ENCODE peak calls at places on chromosomes 13 and 19, in seven cellular contexts. D is transverse colon, B is A549, C is K562, P is stomach, G is sigmoid colon, R is tibial nerve. K is an unnamed sample. For H3K9me3, the result is how much of the 10 kb centered on the place peaks cover.

GRCh38 chr13:37995052-37995451 is 125.5 kb upstream of the TRPC4 start:
- DNase-seq in G (no peak), C (no peak), D (no peak), B (no peak), R (no peak), P (no peak), K (no peak)

GRCh38 chr13:33722216-33722900 is 95.6 kb upstream of the RFC3 start:
- DNase-seq in C (no peak), R (no peak), B (no peak), G (no peak), P (no peak), D (no peak), K (no peak)

GRCh38 chr19:29271341-29271740 is 58.4 kb upstream of the UQCRFS1 start:
- DNase-seq in D (no peak), B (no peak), G (no peak), P (no peak), R (no peak), C (no peak), K (no peak)

GRCh38 chr13:96542986-96543385 is 451.3 kb downstream of the OXGR1 start:
- DNase-seq in C (no peak), G (no peak), R (no peak), P (no peak), B (no peak), D (no peak), K (no peak)

GRCh38 chr13:99277629-99278028 is 19.4 kb upstream of the GPR18 start:
- DNase-seq in P (no peak), B (no peak), G (no peak), R (no peak), C (no peak), D (no peak), K (peak)

GRCh38 chr19:48618278-48618915 is 581 bp downstream of the RPL18 start:
- DNase-seq in D (no peak), G (no peak), B (no peak), C (no peak), R (no peak), P (no peak), K (peak)

GRCh38 chr13:28718186-28718537 is 608 bp downstream of the SLC46A3 start:
- DNase-seq in P (no peak), D (no peak), G (no peak), B (no peak), R (no peak), C (no peak), K (no peak)

GRCh38 chr13:59374720-59375119 is 789.0 kb downstream of the DIAPH3 start:
- DNase-seq in P (no peak), B (no peak), D (no peak), C (no peak), R (no peak), G (no peak), K (no peak)

GRCh38 chr13:103788061-103788652 is 721.9 kb upstream of the SLC10A2 start:
- DNase-seq in G (no peak), B (no peak), C (no peak), R (no peak), P (no peak), D (no peak), K (no peak)

GRCh38 chr13:69657676-69658075 is 449.9 kb upstream of the ATXN8OS start:
- DNase-seq in G (no peak), C (no peak), B (no peak), P (no peak), R (no peak), D (no peak), K (no peak)

GRCh38 chr13:27619093-27619705 is 1.1 kb downstream of the LNX2 start:
- DNase-seq in B (no peak), D (no peak), G (no peak), C (no peak), R (no peak), P (no peak), K (no peak)

GRCh38 chr19:29442910-29443309 is 82.9 kb upstream of the VSTM2B start:
- DNase-seq in C (no peak), G (no peak), D (no peak), R (no peak), P (no peak), B (no peak), K (no peak)

DNA sequence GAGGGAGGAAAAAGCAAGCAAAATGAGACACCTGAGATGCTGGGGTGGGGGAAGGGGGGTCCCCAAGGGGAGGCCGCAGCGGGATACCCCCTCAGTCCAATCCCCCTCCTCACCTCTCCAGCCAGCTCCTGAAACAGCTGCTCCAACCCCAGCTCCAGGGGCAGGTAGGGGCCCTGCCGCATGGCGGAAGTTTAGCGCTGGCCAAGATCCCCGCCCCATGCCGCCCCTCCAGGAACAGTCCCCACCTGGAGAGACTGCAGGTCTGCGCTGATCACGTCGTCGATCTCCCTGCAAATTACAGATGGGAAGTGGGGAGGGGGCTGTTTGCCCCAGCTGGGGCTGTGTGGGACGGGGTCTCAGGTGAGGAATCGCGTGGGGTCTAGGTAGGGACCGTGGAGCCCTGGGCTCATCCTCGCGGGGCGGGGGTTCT is 9.0 kb downstream of the CAPN12 start:
- DNase-seq in D (peak), C (peak), R (no peak), G (peak), P (peak), B (peak), K (peak)
- H3K27ac ChIP-seq in D (peak), C (peak), R (peak), G (peak), P (peak), B (peak), K (peak)

GRCh38 chr19:57759096-57759495 is 10.4 kb upstream of the ZNF586 start:
- DNase-seq in G (no peak), C (no peak), B (no peak), D (no peak), R (no peak), P (no peak), K (no peak)
- H3K9me3 ChIP-seq in G (under half), C (under half), B (half or more), D (under half), R (under half), P (half or more), K (half or more)

GRCh38 chr13:77828815-77829214 is 89.8 kb downstream of the EDNRB start:
- DNase-seq in P (no peak), B (no peak), G (no peak), R (no peak), C (no peak), D (no peak), K (no peak)
- TF ChIP-seq EP300 in P (no peak), B (no peak), G (no peak), R (no peak), C (no peak), D (no peak), K (no peak)

GRCh38 chr19:3625996-3626472 is 556 bp downstream of the CACTIN start:
- DNase-seq in G (no peak), D (no peak), P (no peak), R (no peak), C (peak), B (no peak), K (no peak)
- H3K27ac ChIP-seq in G (peak), D (peak), P (peak), R (peak), C (peak), B (peak), K (peak)

GRCh38 chr13:110346661-110347067 is 39.6 kb downstream of the COL4A2 start:
- DNase-seq in R (no peak), B (peak), C (no peak), D (peak), P (no peak), G (no peak), K (no peak)
- H3K9me3 ChIP-seq in R (under half), B (under half), C (under half), D (under half), P (under half), G (under half), K (under half)